ENCODE peak calls at places on chromosome 10, in four cellular contexts. One of them, this sample, is unnamed.
A peak's percentile ranks its signal among the peaks of the same experiment; 100 is the strongest.

GRCh38 chr10:114395361-114396022 is 8.8 kb downstream of the AFAP1L2 start:
- DNase-seq in stomach: no peak
- DNase-seq in SK-N-SH: no peak
- DNase-seq in transverse colon: no peak
- DNase-seq in this sample: peak; percentile 48

GRCh38 chr10:88968316-88968882 is 15.8 kb upstream of the ACTA2 start:
- DNase-seq in stomach: no peak
- DNase-seq in SK-N-SH: no peak
- DNase-seq in transverse colon: no peak
- DNase-seq in this sample: no peak

GRCh38 chr10:69908071-69908470 is 106.4 kb downstream of the COL13A1 start:
- DNase-seq in stomach: no peak
- DNase-seq in SK-N-SH: no peak
- DNase-seq in transverse colon: no peak
- DNase-seq in this sample: no peak

GRCh38 chr10:79391231-79392019 is 44.2 kb downstream of the PPIF start:
- DNase-seq in SK-N-SH: peak; percentile 22
- DNase-seq in transverse colon: peak; percentile 9
- DNase-seq in stomach: peak; percentile 24
- DNase-seq in this sample: peak; percentile 78

GRCh38 chr10:19811517-19811916 is 4.7 kb upstream of the PLXDC2 start:
- DNase-seq in stomach: no peak
- DNase-seq in transverse colon: no peak
- DNase-seq in SK-N-SH: peak; percentile 37
- DNase-seq in this sample: peak; percentile 69

GRCh38 chr10:104197364-104197763 is 34.8 kb downstream of the CFAP43 start:
- DNase-seq in stomach: no peak
- DNase-seq in transverse colon: no peak
- DNase-seq in SK-N-SH: no peak
- DNase-seq in this sample: no peak

GRCh38 chr10:85977642-85978041 is 389.0 kb downstream of the GRID1 start:
- DNase-seq in SK-N-SH: no peak
- DNase-seq in transverse colon: no peak
- DNase-seq in stomach: no peak
- DNase-seq in this sample: no peak

GRCh38 chr10:43864622-43865021 is 215.9 kb upstream of the ZNF32 start:
- DNase-seq in SK-N-SH: no peak
- DNase-seq in transverse colon: no peak
- DNase-seq in stomach: no peak
- DNase-seq in this sample: no peak

GRCh38 chr10:113518415-113518814 is 34.4 kb upstream of the HABP2 start:
- DNase-seq in transverse colon: no peak
- DNase-seq in SK-N-SH: no peak
- DNase-seq in stomach: no peak
- DNase-seq in this sample: no peak

GRCh38 chr10:80468806-80469421 is 14.8 kb downstream of the TSPAN14 start:
- DNase-seq in transverse colon: no peak
- DNase-seq in SK-N-SH: no peak
- DNase-seq in stomach: no peak
- DNase-seq in this sample: no peak

GRCh38 chr10:93600861-93601773 is at the start of gene RBP4:
- DNase-seq in stomach: no peak
- DNase-seq in transverse colon: no peak
- DNase-seq in SK-N-SH: peak; percentile 73
- DNase-seq in this sample: no peak

GRCh38 chr10:70985824-70986336 is 97.5 kb upstream of the PCBD1 start:
- DNase-seq in stomach: peak; percentile 51
- DNase-seq in transverse colon: peak; percentile 48
- DNase-seq in SK-N-SH: no peak
- DNase-seq in this sample: no peak

GRCh38 chr10:51653025-51653424 is 46.4 kb downstream of the CSTF2T start:
- DNase-seq in stomach: no peak
- DNase-seq in SK-N-SH: no peak
- DNase-seq in transverse colon: no peak
- DNase-seq in this sample: no peak

GRCh38 chr10:46096909-46097575 is 51.0 kb upstream of the MSMB start:
- DNase-seq in transverse colon: no peak
- DNase-seq in stomach: no peak
- DNase-seq in SK-N-SH: peak; percentile 73
- DNase-seq in this sample: no peak

GRCh38 chr10:18773180-18773579 is 113.9 kb downstream of the ARL5B start:
- DNase-seq in SK-N-SH: no peak
- DNase-seq in transverse colon: no peak
- DNase-seq in stomach: no peak
- DNase-seq in this sample: no peak

GRCh38 chr10:95445837-95446347 is 115.3 kb downstream of the SORBS1 start:
- DNase-seq in stomach: peak; percentile 49
- DNase-seq in SK-N-SH: peak; percentile 67
- DNase-seq in transverse colon: peak; percentile 59
- DNase-seq in this sample: peak; percentile 86

GRCh38 chr10:128976886-128977285 is 490.2 kb upstream of the MGMT start:
- DNase-seq in transverse colon: no peak
- DNase-seq in SK-N-SH: no peak
- DNase-seq in stomach: no peak
- DNase-seq in this sample: no peak

GRCh38 chr10:132890301-132890700 is 52.1 kb downstream of the CFAP46 start:
- DNase-seq in SK-N-SH: no peak
- DNase-seq in stomach: no peak
- DNase-seq in transverse colon: no peak
- DNase-seq in this sample: no peak

GRCh38 chr10:79243211-79244067 is 103.8 kb upstream of the PPIF start:
- DNase-seq in SK-N-SH: peak; percentile 83
- DNase-seq in stomach: peak; percentile 46
- DNase-seq in transverse colon: peak; percentile 63
- DNase-seq in this sample: peak; percentile 87

GRCh38 chr10:114478281-114478680 is 74.0 kb upstream of the AFAP1L2 start:
- DNase-seq in transverse colon: no peak
- DNase-seq in SK-N-SH: no peak
- DNase-seq in stomach: no peak
- DNase-seq in this sample: no peak

GRCh38 chr10:99926925-99927718 is 82.6 kb downstream of the DNMBP start:
- DNase-seq in stomach: peak; percentile 56
- DNase-seq in transverse colon: peak; percentile 76
- DNase-seq in SK-N-SH: no peak
- DNase-seq in this sample: peak; percentile 74

GRCh38 chr10:128095023-128095752 is 31.0 kb downstream of the MKI67 start:
- DNase-seq in stomach: no peak
- DNase-seq in transverse colon: peak; percentile 33
- DNase-seq in SK-N-SH: no peak
- DNase-seq in this sample: no peak

GRCh38 chr10:1169186-1169885 is 113.2 kb downstream of the WDR37 start:
- DNase-seq in transverse colon: no peak
- DNase-seq in SK-N-SH: no peak
- DNase-seq in stomach: no peak
- DNase-seq in this sample: peak; percentile 36

GRCh38 chr10:101001225-101002035 is 1.8 kb downstream of the LZTS2 start:
- DNase-seq in transverse colon: peak; percentile 81
- DNase-seq in stomach: peak; percentile 71
- DNase-seq in SK-N-SH: peak; percentile 68
- DNase-seq in this sample: peak; percentile 98

GRCh38 chr10:104262055-104262454 is 6.9 kb upstream of the GSTO2 start:
- DNase-seq in stomach: no peak
- DNase-seq in transverse colon: no peak
- DNase-seq in SK-N-SH: no peak
- DNase-seq in this sample: no peak

GRCh38 chr10:34492081-34492480 is 323.0 kb downstream of the PARD3 start:
- DNase-seq in SK-N-SH: no peak
- DNase-seq in transverse colon: no peak
- DNase-seq in stomach: no peak
- DNase-seq in this sample: no peak

GRCh38 chr10:4509405-4509804 is 316.6 kb upstream of the AKR1E2 start:
- DNase-seq in SK-N-SH: no peak
- DNase-seq in transverse colon: no peak
- DNase-seq in stomach: no peak
- DNase-seq in this sample: no peak

GRCh38 chr10:101331960-101332359 is 22.0 kb upstream of the BTRC start:
- DNase-seq in stomach: no peak
- DNase-seq in SK-N-SH: no peak
- DNase-seq in transverse colon: no peak
- DNase-seq in this sample: no peak

GRCh38 chr10:99784731-99785441 is 2.4 kb downstream of the ABCC2 start:
- DNase-seq in stomach: no peak
- DNase-seq in SK-N-SH: no peak
- DNase-seq in transverse colon: no peak
- DNase-seq in this sample: no peak

GRCh38 chr10:22823109-22823508 is 104.7 kb upstream of the ARMC3 start:
- DNase-seq in transverse colon: no peak
- DNase-seq in stomach: no peak
- DNase-seq in SK-N-SH: no peak
- DNase-seq in this sample: no peak

GRCh38 chr10:22825841-22826240 is 102.0 kb upstream of the ARMC3 start:
- DNase-seq in SK-N-SH: peak; percentile 19
- DNase-seq in transverse colon: peak; percentile 18
- DNase-seq in stomach: no peak
- DNase-seq in this sample: no peak

GRCh38 chr10:22824984-22825383 is 102.9 kb upstream of the ARMC3 start:
- DNase-seq in stomach: no peak
- DNase-seq in transverse colon: no peak
- DNase-seq in SK-N-SH: no peak
- DNase-seq in this sample: no peak

GRCh38 chr10:22824520-22824919 is 103.3 kb upstream of the ARMC3 start:
- DNase-seq in transverse colon: no peak
- DNase-seq in SK-N-SH: no peak
- DNase-seq in stomach: no peak
- DNase-seq in this sample: no peak

GRCh38 chr10:22821501-22821900 is 106.4 kb upstream of the ARMC3 start:
- DNase-seq in SK-N-SH: no peak
- DNase-seq in transverse colon: no peak
- DNase-seq in stomach: no peak
- DNase-seq in this sample: no peak
- H3K4me3 ChIP-seq in SK-N-SH: no peak overlapping the region
- H3K4me3 ChIP-seq in transverse colon: no peak overlapping the region
- H3K4me3 ChIP-seq in stomach: no peak overlapping the region
- H3K4me3 ChIP-seq in this sample: no peak overlapping the region

GRCh38 chr10:102599565-102600327 is 44.5 kb upstream of the TRIM8 start:
- DNase-seq in SK-N-SH: no peak
- DNase-seq in stomach: peak; percentile 35
- DNase-seq in transverse colon: no peak
- DNase-seq in this sample: peak; percentile 55
- TF ChIP-seq EP300 in SK-N-SH: no peak
- TF ChIP-seq EP300 in stomach: no peak
- TF ChIP-seq EP300 in transverse colon: no peak
- TF ChIP-seq EP300 in this sample: no peak

GRCh38 chr10:47435081-47435480 is 48.8 kb downstream of the ANXA8 start:
- DNase-seq in stomach: no peak
- DNase-seq in SK-N-SH: no peak
- DNase-seq in transverse colon: no peak
- DNase-seq in this sample: no peak
- TF ChIP-seq POLR2AphosphoS5 in stomach: no peak
- TF ChIP-seq POLR2AphosphoS5 in SK-N-SH: no peak
- TF ChIP-seq POLR2AphosphoS5 in transverse colon: no peak
- TF ChIP-seq POLR2AphosphoS5 in this sample: no peak

GRCh38 chr10:31935678-31936077 is 7.0 kb upstream of the ARHGAP12 start:
- DNase-seq in transverse colon: no peak
- DNase-seq in stomach: no peak
- DNase-seq in SK-N-SH: no peak
- DNase-seq in this sample: no peak

GRCh38 chr10:31939797-31940708 is 11.4 kb upstream of the ARHGAP12 start:
- DNase-seq in transverse colon: no peak
- DNase-seq in stomach: no peak
- DNase-seq in SK-N-SH: peak; percentile 19
- DNase-seq in this sample: no peak

GRCh38 chr10:31936086-31936485 is 7.5 kb upstream of the ARHGAP12 start:
- DNase-seq in transverse colon: no peak
- DNase-seq in stomach: no peak
- DNase-seq in SK-N-SH: no peak
- DNase-seq in this sample: no peak

GRCh38 chr10:31937371-31937770 is 8.7 kb upstream of the ARHGAP12 start:
- DNase-seq in SK-N-SH: no peak
- DNase-seq in stomach: no peak
- DNase-seq in transverse colon: no peak
- DNase-seq in this sample: no peak

DNA sequence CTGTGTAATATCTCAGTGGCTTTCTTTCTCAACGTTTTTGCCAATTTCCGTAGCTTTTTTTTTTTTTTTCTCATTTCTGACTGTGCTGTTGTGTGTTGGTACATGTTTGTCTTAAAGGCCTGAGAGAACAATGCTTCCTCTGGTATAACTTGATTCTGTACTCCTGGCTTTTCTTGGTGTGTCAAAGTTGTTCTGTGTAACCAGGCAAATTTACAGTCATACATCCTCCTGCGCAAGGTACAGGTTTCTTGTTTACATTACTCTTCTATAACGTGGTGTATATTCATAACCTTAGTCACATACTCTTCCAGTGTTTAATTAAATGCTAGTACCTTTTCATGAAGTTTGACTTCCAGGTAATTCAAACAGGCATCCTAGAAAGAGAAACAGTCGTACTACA is 8.3 kb upstream of the ARHGAP12 start:
- DNase-seq in stomach: no peak
- DNase-seq in transverse colon: no peak
- DNase-seq in SK-N-SH: no peak
- DNase-seq in this sample: no peak
- H3K4me3 ChIP-seq in stomach: no peak overlapping the region
- H3K4me3 ChIP-seq in transverse colon: no peak overlapping the region
- H3K4me3 ChIP-seq in SK-N-SH: no peak overlapping the region
- H3K4me3 ChIP-seq in this sample: no peak overlapping the region

GRCh38 chr10:97292097-97292861 is at the start of gene ARHGAP19:
- DNase-seq in stomach: peak; percentile 95
- DNase-seq in SK-N-SH: peak; percentile 92
- DNase-seq in transverse colon: peak; percentile 96
- DNase-seq in this sample: peak; percentile 99
- TF ChIP-seq EP300 in stomach: peak; percentile 9
- TF ChIP-seq EP300 in SK-N-SH: no peak
- TF ChIP-seq EP300 in transverse colon: no peak
- TF ChIP-seq EP300 in this sample: no peak

GRCh38 chr10:11787846-11788245 is 35.3 kb upstream of the PROSER2 start:
- DNase-seq in transverse colon: no peak
- DNase-seq in SK-N-SH: no peak
- DNase-seq in stomach: no peak
- DNase-seq in this sample: no peak
- TF ChIP-seq POLR2AphosphoS5 in transverse colon: no peak
- TF ChIP-seq POLR2AphosphoS5 in SK-N-SH: no peak
- TF ChIP-seq POLR2AphosphoS5 in stomach: no peak
- TF ChIP-seq POLR2AphosphoS5 in this sample: no peak

DNA sequence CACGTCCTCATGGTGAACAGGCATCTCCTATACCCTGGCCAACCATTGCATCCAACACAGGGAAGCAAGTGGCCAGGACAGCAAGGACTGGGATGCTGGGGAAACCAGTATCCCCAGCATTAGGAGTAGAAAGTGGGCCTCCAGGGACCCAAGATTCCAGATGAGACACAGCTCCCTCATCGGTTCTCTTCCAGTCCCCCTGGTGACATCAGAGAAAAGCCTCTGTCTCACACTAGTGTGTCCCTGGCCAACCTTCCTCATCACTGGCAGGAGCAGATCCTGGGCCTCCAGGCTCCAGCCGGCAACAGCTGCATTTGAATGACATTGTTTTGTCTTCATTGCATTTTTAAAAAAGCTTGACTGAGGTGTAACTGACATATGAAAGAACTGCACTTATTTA is 177.3 kb upstream of the LYZL2 start:
- DNase-seq in transverse colon: no peak
- DNase-seq in stomach: no peak
- DNase-seq in SK-N-SH: no peak
- DNase-seq in this sample: no peak
- H3K4me3 ChIP-seq in transverse colon: no peak overlapping the region
- H3K4me3 ChIP-seq in stomach: no peak overlapping the region
- H3K4me3 ChIP-seq in SK-N-SH: no peak overlapping the region
- H3K4me3 ChIP-seq in this sample: no peak overlapping the region

GRCh38 chr10:32445740-32446615 is at the start of gene CCDC7:
- DNase-seq in stomach: peak; percentile 87
- DNase-seq in SK-N-SH: peak; percentile 81
- DNase-seq in transverse colon: peak; percentile 88
- DNase-seq in this sample: peak; percentile 91
- TF ChIP-seq EP300 in stomach: no peak
- TF ChIP-seq EP300 in SK-N-SH: no peak
- TF ChIP-seq EP300 in transverse colon: no peak
- TF ChIP-seq EP300 in this sample: no peak

This sample was measured in sigmoid colon.